ENCODE peak calls at places on chromosomes 16 and 17, in four cellular contexts. One of them, this sample, is unnamed.

GRCh38 chr16:4393243-4393606 is 21.6 kb downstream of the VASN start:
- DNase-seq in HCT116: no peak
- DNase-seq in breast epithelium: no peak
- DNase-seq in suprapubic skin: peak
- DNase-seq in this sample: peak

GRCh38 chr17:32801193-32801592 is 75.7 kb downstream of the MYO1D start:
- DNase-seq in suprapubic skin: no peak
- DNase-seq in breast epithelium: no peak
- DNase-seq in HCT116: no peak
- DNase-seq in this sample: no peak

GRCh38 chr17:38898812-38899348 is 26.5 kb upstream of the LASP1NB start:
- DNase-seq in suprapubic skin: no peak
- DNase-seq in breast epithelium: no peak
- DNase-seq in HCT116: no peak
- DNase-seq in this sample: no peak

GRCh38 chr17:44807817-44808155 is 22.3 kb downstream of the GJC1 start:
- DNase-seq in suprapubic skin: no peak
- DNase-seq in breast epithelium: no peak
- DNase-seq in HCT116: no peak
- DNase-seq in this sample: no peak

GRCh38 chr17:64180089-64180488 is 50.1 kb upstream of the ERN1 start:
- DNase-seq in HCT116: no peak
- DNase-seq in breast epithelium: no peak
- DNase-seq in suprapubic skin: no peak
- DNase-seq in this sample: no peak

GRCh38 chr17:34146440-34147043 is 108.5 kb upstream of the CCL2 start:
- DNase-seq in breast epithelium: peak
- DNase-seq in HCT116: no peak
- DNase-seq in suprapubic skin: no peak
- DNase-seq in this sample: peak

GRCh38 chr17:45782889-45783592 is 1.1 kb upstream of the CRHR1 start:
- DNase-seq in suprapubic skin: no peak
- DNase-seq in breast epithelium: no peak
- DNase-seq in HCT116: no peak
- DNase-seq in this sample: peak

GRCh38 chr16:52537463-52537862 is 9.5 kb downstream of the TOX3 start:
- DNase-seq in suprapubic skin: no peak
- DNase-seq in HCT116: no peak
- DNase-seq in breast epithelium: no peak
- DNase-seq in this sample: no peak

GRCh38 chr16:83533193-83533592 is 274.6 kb upstream of the HSBP1 start:
- DNase-seq in suprapubic skin: no peak
- DNase-seq in HCT116: no peak
- DNase-seq in breast epithelium: no peak
- DNase-seq in this sample: no peak

GRCh38 chr16:85829751-85830445 is 30.4 kb downstream of the COX4I1 start:
- DNase-seq in HCT116: no peak
- DNase-seq in breast epithelium: no peak
- DNase-seq in suprapubic skin: no peak
- DNase-seq in this sample: peak
- TF ChIP-seq POLR2AphosphoS5 in HCT116: no peak
- TF ChIP-seq POLR2AphosphoS5 in breast epithelium: no peak
- TF ChIP-seq POLR2AphosphoS5 in suprapubic skin: no peak
- TF ChIP-seq POLR2AphosphoS5 in this sample: no peak

DNA sequence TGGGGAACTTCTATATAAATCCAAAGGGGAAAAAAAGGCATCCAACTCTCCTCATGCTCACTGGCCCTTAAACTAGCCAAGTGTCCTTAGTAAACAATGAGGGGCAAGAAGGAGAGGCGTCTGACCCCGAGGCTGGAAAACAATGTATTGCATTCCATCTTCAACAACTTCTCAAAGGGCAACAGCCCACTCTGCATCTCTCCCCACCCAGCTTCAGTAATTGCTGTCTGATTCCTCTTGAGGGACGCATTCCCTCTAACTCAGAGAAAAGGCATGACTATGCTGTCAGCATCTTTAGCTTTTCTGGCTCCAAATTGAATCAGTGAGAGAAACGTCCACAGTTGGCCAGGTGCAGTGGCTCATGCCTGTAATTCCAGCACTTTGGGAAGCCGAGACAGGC is 145.8 kb downstream of the SLC39A11 start:
- DNase-seq in breast epithelium: no peak
- DNase-seq in HCT116: no peak
- DNase-seq in suprapubic skin: no peak
- DNase-seq in this sample: no peak
- H3K27ac ChIP-seq in breast epithelium: no peak
- H3K27ac ChIP-seq in HCT116: no peak
- H3K27ac ChIP-seq in suprapubic skin: no peak
- H3K27ac ChIP-seq in this sample: no peak

DNA sequence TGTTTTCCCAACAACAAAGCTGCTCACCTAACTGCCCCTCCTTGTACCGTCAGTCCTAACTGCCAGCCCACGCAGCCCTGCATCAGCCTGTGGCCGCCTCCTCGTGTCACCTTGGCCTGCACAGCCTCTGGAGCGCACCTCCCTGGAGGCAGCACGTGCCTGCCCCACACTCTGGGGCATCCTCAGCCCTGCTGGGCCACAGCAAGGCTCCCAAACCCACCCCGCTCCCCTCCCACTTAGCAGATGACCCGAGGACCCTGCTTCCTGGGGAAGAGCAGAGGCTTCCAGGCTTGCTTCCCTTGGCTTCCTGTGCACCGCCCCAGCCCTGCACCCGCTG is 114.8 kb downstream of the MGAT5B start:
- DNase-seq in HCT116: no peak
- DNase-seq in breast epithelium: no peak
- DNase-seq in suprapubic skin: no peak
- DNase-seq in this sample: no peak
- TF ChIP-seq POLR2AphosphoS5 in HCT116: no peak
- TF ChIP-seq POLR2AphosphoS5 in breast epithelium: no peak
- TF ChIP-seq POLR2AphosphoS5 in suprapubic skin: no peak
- TF ChIP-seq POLR2AphosphoS5 in this sample: no peak

GRCh38 chr17:79937981-79938695 is 97.5 kb downstream of the TBC1D16 start:
- DNase-seq in breast epithelium: no peak
- DNase-seq in suprapubic skin: no peak
- DNase-seq in HCT116: no peak
- DNase-seq in this sample: no peak
- H3K27ac ChIP-seq in breast epithelium: no peak
- H3K27ac ChIP-seq in suprapubic skin: no peak
- H3K27ac ChIP-seq in HCT116: no peak
- H3K27ac ChIP-seq in this sample: no peak

GRCh38 chr17:76733618-76733957 is 3.5 kb downstream of the SRSF2 start:
- DNase-seq in breast epithelium: no peak
- DNase-seq in HCT116: no peak
- DNase-seq in suprapubic skin: no peak
- DNase-seq in this sample: no peak
- TF ChIP-seq POLR2AphosphoS5 in breast epithelium: no peak
- TF ChIP-seq POLR2AphosphoS5 in HCT116: no peak
- TF ChIP-seq POLR2AphosphoS5 in suprapubic skin: no peak
- TF ChIP-seq POLR2AphosphoS5 in this sample: no peak

DNA sequence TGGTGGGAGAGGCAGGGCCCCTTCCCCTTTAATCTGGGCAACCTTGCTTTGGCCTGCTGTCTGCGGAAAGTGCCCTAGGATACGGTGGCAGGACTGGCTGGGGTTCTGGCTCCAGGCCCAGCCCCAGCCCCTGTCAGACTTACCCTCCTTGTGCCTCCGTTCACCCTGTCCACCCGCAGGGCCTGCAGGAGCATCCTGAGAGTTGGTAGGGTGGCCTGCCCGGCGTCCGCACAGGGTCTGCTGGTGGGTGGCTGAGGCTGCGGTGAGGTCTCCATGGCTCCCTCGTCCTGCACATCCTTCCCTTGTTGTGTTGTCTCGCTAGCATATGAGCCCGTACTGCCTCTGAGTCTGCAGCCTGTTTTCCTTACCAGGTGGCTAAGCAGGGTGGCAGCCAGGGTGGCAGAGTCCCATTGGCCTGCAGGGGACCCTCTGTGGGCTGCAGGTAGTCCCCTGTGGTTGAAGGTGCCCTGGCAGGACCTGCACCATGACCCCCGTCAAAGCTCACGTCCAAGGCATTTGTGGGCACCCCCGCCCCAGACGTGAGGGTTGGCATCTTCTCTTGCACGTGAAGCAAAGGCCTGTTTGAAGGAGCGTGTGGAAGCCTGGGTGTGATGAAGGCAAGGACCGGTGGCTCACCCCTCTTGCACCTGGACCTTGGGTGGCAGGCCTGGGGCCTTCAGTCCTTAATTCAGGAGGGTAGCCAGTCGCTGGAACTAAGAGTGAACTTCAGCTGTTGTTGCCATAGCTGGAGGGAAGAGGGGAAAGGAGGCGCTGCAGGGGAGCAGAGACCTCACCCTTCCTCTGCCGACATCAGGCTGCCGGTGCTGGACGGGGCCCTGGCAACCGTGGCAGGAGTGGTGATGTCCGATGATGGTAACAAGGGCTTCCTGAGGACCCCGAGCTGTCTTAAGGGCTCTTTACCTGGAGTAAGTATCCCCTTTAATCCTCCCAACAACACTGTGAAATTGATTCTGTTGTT is 293.7 kb downstream of the SEC14L1 start:
- DNase-seq in breast epithelium: no peak
- DNase-seq in HCT116: no peak
- DNase-seq in suprapubic skin: no peak
- DNase-seq in this sample: no peak
- H3K27ac ChIP-seq in breast epithelium: no peak
- H3K27ac ChIP-seq in HCT116: no peak
- H3K27ac ChIP-seq in suprapubic skin: no peak
- H3K27ac ChIP-seq in this sample: no peak

GRCh38 chr16:53773881-53774280 is 69.9 kb downstream of the FTO start:
- DNase-seq in breast epithelium: no peak
- DNase-seq in suprapubic skin: no peak
- DNase-seq in HCT116: no peak
- DNase-seq in this sample: no peak

GRCh38 chr16:53775106-53775820 is 71.3 kb downstream of the FTO start:
- DNase-seq in suprapubic skin: no peak
- DNase-seq in breast epithelium: no peak
- DNase-seq in HCT116: no peak
- DNase-seq in this sample: no peak

GRCh38 chr16:53773150-53773846 is 69.3 kb downstream of the FTO start:
- DNase-seq in HCT116: no peak
- DNase-seq in breast epithelium: no peak
- DNase-seq in suprapubic skin: no peak
- DNase-seq in this sample: peak

GRCh38 chr16:53779186-53779585 is 75.2 kb downstream of the FTO start:
- DNase-seq in breast epithelium: no peak
- DNase-seq in suprapubic skin: no peak
- DNase-seq in HCT116: no peak
- DNase-seq in this sample: no peak

DNA sequence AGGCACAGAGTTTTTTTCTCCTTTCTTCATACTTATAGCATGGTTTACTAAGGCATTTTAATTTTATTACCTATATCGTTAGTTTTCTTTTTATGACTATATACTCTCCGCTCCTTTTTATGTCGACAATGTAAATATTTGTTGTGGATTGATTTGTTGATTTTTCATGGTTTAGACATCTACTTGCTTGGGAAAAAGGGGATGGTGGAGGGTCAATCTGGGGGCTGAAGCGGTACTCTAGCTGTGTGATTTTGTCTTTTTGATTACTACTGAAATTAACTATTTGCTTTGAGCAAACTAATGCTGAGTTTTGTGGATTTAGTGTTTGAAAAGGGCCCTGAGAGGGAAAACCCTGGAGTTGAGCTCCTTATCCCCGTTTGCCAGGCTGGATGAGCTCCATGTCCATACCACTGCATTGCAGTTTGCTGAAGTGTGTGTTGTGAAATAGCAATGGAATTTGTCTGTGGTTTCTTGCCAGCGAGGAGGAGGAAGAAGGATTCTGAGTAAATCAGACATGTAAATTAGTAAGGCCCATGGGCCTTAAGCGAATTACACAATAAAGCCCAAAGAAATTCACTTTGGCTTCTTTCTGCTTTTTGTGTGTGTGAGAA is 72.0 kb downstream of the FTO start:
- DNase-seq in HCT116: no peak
- DNase-seq in suprapubic skin: peak
- DNase-seq in breast epithelium: no peak
- DNase-seq in this sample: peak
- TF ChIP-seq POLR2AphosphoS5 in HCT116: no peak
- TF ChIP-seq POLR2AphosphoS5 in suprapubic skin: no peak
- TF ChIP-seq POLR2AphosphoS5 in breast epithelium: no peak
- TF ChIP-seq POLR2AphosphoS5 in this sample: peak